ENCODE peak calls at places on chromosome 16, in ten cellular contexts. One of them, this sample, is unnamed.
A peak's percentile ranks its signal among the peaks of the same experiment; 100 is the strongest.

GRCh38 chr16:23836078-23836403 is 258 bp downstream of the PRKCB start:
- DNase-seq in fibroblast of the conjunctiva: no peak
- DNase-seq in neural crest cell: no peak
- DNase-seq in A172: no peak
- DNase-seq in HFFc6: no peak
- DNase-seq in NCI-H1436: no peak
- DNase-seq in naive B cell: no peak
- DNase-seq in HAP-1: no peak
- DNase-seq in kidney tubule cell: no peak
- DNase-seq in progenitor cell of endocrine pancreas: no peak
- DNase-seq in this sample: no peak

GRCh38 chr16:18050777-18051176 is 285.8 kb downstream of the NPIPA8 start:
- DNase-seq in HFFc6: no peak
- DNase-seq in NCI-H1436: no peak
- DNase-seq in fibroblast of the conjunctiva: no peak
- DNase-seq in progenitor cell of endocrine pancreas: no peak
- DNase-seq in A172: no peak
- DNase-seq in kidney tubule cell: no peak
- DNase-seq in naive B cell: no peak
- DNase-seq in HAP-1: no peak
- DNase-seq in neural crest cell: no peak
- DNase-seq in this sample: no peak

GRCh38 chr16:58148099-58148498 is 18.9 kb upstream of the CFAP20 start:
- DNase-seq in HFFc6: no peak
- DNase-seq in progenitor cell of endocrine pancreas: no peak
- DNase-seq in naive B cell: no peak
- DNase-seq in fibroblast of the conjunctiva: no peak
- DNase-seq in kidney tubule cell: no peak
- DNase-seq in NCI-H1436: no peak
- DNase-seq in A172: no peak
- DNase-seq in neural crest cell: no peak
- DNase-seq in HAP-1: no peak
- DNase-seq in this sample: no peak

GRCh38 chr16:3020247-3020603 is at the start of gene TNFRSF12A:
- DNase-seq in NCI-H1436: peak; percentile 74
- DNase-seq in fibroblast of the conjunctiva: peak; percentile 35
- DNase-seq in HFFc6: peak; percentile 61
- DNase-seq in A172: peak; percentile 72
- DNase-seq in HAP-1: peak; percentile 86
- DNase-seq in kidney tubule cell: peak; percentile 88
- DNase-seq in neural crest cell: peak; percentile 59
- DNase-seq in progenitor cell of endocrine pancreas: peak; percentile 59
- DNase-seq in naive B cell: peak; percentile 67
- DNase-seq in this sample: peak; percentile 92

GRCh38 chr16:78271981-78272380 is 172.5 kb downstream of the WWOX start:
- DNase-seq in naive B cell: no peak
- DNase-seq in A172: no peak
- DNase-seq in fibroblast of the conjunctiva: no peak
- DNase-seq in kidney tubule cell: no peak
- DNase-seq in progenitor cell of endocrine pancreas: no peak
- DNase-seq in neural crest cell: no peak
- DNase-seq in HAP-1: no peak
- DNase-seq in NCI-H1436: no peak
- DNase-seq in HFFc6: no peak
- DNase-seq in this sample: no peak

GRCh38 chr16:2194852-2195315 is 1.5 kb downstream of the CASKIN1 start:
- DNase-seq in naive B cell: peak; percentile 53
- DNase-seq in HFFc6: peak; percentile 20
- DNase-seq in neural crest cell: no peak
- DNase-seq in HAP-1: peak; percentile 67
- DNase-seq in kidney tubule cell: peak; percentile 76
- DNase-seq in progenitor cell of endocrine pancreas: no peak
- DNase-seq in fibroblast of the conjunctiva: peak; percentile 17
- DNase-seq in NCI-H1436: peak; percentile 71
- DNase-seq in A172: peak; percentile 66
- DNase-seq in this sample: peak; percentile 93

GRCh38 chr16:261031-261691 is 14.6 kb downstream of the RGS11 start:
- DNase-seq in HFFc6: no peak
- DNase-seq in kidney tubule cell: no peak
- DNase-seq in NCI-H1436: no peak
- DNase-seq in fibroblast of the conjunctiva: no peak
- DNase-seq in naive B cell: no peak
- DNase-seq in progenitor cell of endocrine pancreas: no peak
- DNase-seq in HAP-1: no peak
- DNase-seq in A172: no peak
- DNase-seq in neural crest cell: no peak
- DNase-seq in this sample: no peak

GRCh38 chr16:53559552-53559951 is 56.5 kb upstream of the AKTIP start:
- DNase-seq in progenitor cell of endocrine pancreas: no peak
- DNase-seq in A172: no peak
- DNase-seq in NCI-H1436: no peak
- DNase-seq in kidney tubule cell: no peak
- DNase-seq in HFFc6: no peak
- DNase-seq in naive B cell: no peak
- DNase-seq in neural crest cell: no peak
- DNase-seq in HAP-1: no peak
- DNase-seq in fibroblast of the conjunctiva: no peak
- DNase-seq in this sample: no peak

GRCh38 chr16:11682655-11683096 is 14.4 kb downstream of the SNN start:
- DNase-seq in neural crest cell: no peak
- DNase-seq in naive B cell: peak; percentile 69
- DNase-seq in fibroblast of the conjunctiva: peak; percentile 16
- DNase-seq in progenitor cell of endocrine pancreas: no peak
- DNase-seq in HAP-1: no peak
- DNase-seq in HFFc6: peak; percentile 89
- DNase-seq in kidney tubule cell: peak; percentile 86
- DNase-seq in A172: peak; percentile 92
- DNase-seq in NCI-H1436: no peak
- DNase-seq in this sample: no peak

GRCh38 chr16:1474047-1474446 is 781 bp downstream of the CLCN7 start:
- DNase-seq in naive B cell: no peak
- DNase-seq in neural crest cell: no peak
- DNase-seq in NCI-H1436: no peak
- DNase-seq in A172: no peak
- DNase-seq in fibroblast of the conjunctiva: no peak
- DNase-seq in kidney tubule cell: peak; percentile 50
- DNase-seq in progenitor cell of endocrine pancreas: no peak
- DNase-seq in HFFc6: no peak
- DNase-seq in HAP-1: no peak
- DNase-seq in this sample: peak; percentile 35

GRCh38 chr16:76176153-76176552 is 101.0 kb upstream of the CNTNAP4 start:
- DNase-seq in progenitor cell of endocrine pancreas: no peak
- DNase-seq in HFFc6: no peak
- DNase-seq in HAP-1: no peak
- DNase-seq in fibroblast of the conjunctiva: no peak
- DNase-seq in neural crest cell: no peak
- DNase-seq in naive B cell: no peak
- DNase-seq in A172: no peak
- DNase-seq in NCI-H1436: no peak
- DNase-seq in kidney tubule cell: no peak
- DNase-seq in this sample: no peak

GRCh38 chr16:58062821-58063220 is 37.3 kb downstream of the MMP15 start:
- DNase-seq in progenitor cell of endocrine pancreas: no peak
- DNase-seq in A172: no peak
- DNase-seq in HAP-1: no peak
- DNase-seq in naive B cell: no peak
- DNase-seq in NCI-H1436: no peak
- DNase-seq in neural crest cell: no peak
- DNase-seq in kidney tubule cell: no peak
- DNase-seq in fibroblast of the conjunctiva: no peak
- DNase-seq in HFFc6: no peak
- DNase-seq in this sample: no peak

GRCh38 chr16:29925173-29925804 is 737 bp downstream of the KCTD13 start:
- DNase-seq in progenitor cell of endocrine pancreas: no peak
- DNase-seq in HFFc6: no peak
- DNase-seq in naive B cell: no peak
- DNase-seq in HAP-1: no peak
- DNase-seq in NCI-H1436: no peak
- DNase-seq in neural crest cell: no peak
- DNase-seq in kidney tubule cell: no peak
- DNase-seq in fibroblast of the conjunctiva: no peak
- DNase-seq in A172: no peak
- DNase-seq in this sample: peak; percentile 16

GRCh38 chr16:81740163-81740562 is 38.9 kb upstream of the PLCG2 start:
- DNase-seq in NCI-H1436: no peak
- DNase-seq in HAP-1: no peak
- DNase-seq in naive B cell: no peak
- DNase-seq in progenitor cell of endocrine pancreas: no peak
- DNase-seq in kidney tubule cell: no peak
- DNase-seq in fibroblast of the conjunctiva: no peak
- DNase-seq in A172: no peak
- DNase-seq in neural crest cell: no peak
- DNase-seq in HFFc6: no peak
- DNase-seq in this sample: no peak

GRCh38 chr16:81071816-81072215 is 5.2 kb downstream of the C16orf46 start:
- DNase-seq in naive B cell: no peak
- DNase-seq in HFFc6: peak; percentile 15
- DNase-seq in NCI-H1436: no peak
- DNase-seq in A172: peak; percentile 57
- DNase-seq in neural crest cell: no peak
- DNase-seq in fibroblast of the conjunctiva: no peak
- DNase-seq in kidney tubule cell: peak; percentile 84
- DNase-seq in progenitor cell of endocrine pancreas: no peak
- DNase-seq in HAP-1: no peak
- DNase-seq in this sample: no peak

GRCh38 chr16:17269434-17269833 is 201.3 kb downstream of the XYLT1 start:
- DNase-seq in neural crest cell: no peak
- DNase-seq in progenitor cell of endocrine pancreas: no peak
- DNase-seq in HAP-1: no peak
- DNase-seq in fibroblast of the conjunctiva: no peak
- DNase-seq in NCI-H1436: no peak
- DNase-seq in A172: no peak
- DNase-seq in naive B cell: no peak
- DNase-seq in HFFc6: no peak
- DNase-seq in kidney tubule cell: peak; percentile 9
- DNase-seq in this sample: no peak

GRCh38 chr16:75262104-75262799 is 10.8 kb upstream of the BCAR1 start:
- DNase-seq in neural crest cell: no peak
- DNase-seq in NCI-H1436: no peak
- DNase-seq in progenitor cell of endocrine pancreas: no peak
- DNase-seq in naive B cell: no peak
- DNase-seq in HFFc6: no peak
- DNase-seq in fibroblast of the conjunctiva: no peak
- DNase-seq in A172: no peak
- DNase-seq in HAP-1: no peak
- DNase-seq in kidney tubule cell: peak; percentile 60
- DNase-seq in this sample: no peak

GRCh38 chr16:56041556-56042140 is 149.6 kb upstream of the GNAO1 start:
- DNase-seq in neural crest cell: no peak
- DNase-seq in HFFc6: no peak
- DNase-seq in NCI-H1436: peak; percentile 65
- DNase-seq in fibroblast of the conjunctiva: no peak
- DNase-seq in HAP-1: peak; percentile 60
- DNase-seq in kidney tubule cell: peak; percentile 41
- DNase-seq in naive B cell: no peak
- DNase-seq in progenitor cell of endocrine pancreas: peak; percentile 28
- DNase-seq in A172: peak; percentile 0
- DNase-seq in this sample: peak; percentile 76

GRCh38 chr16:56623637-56624036 is 1.9 kb upstream of the MT1E start:
- DNase-seq in neural crest cell: no peak
- DNase-seq in HAP-1: no peak
- DNase-seq in kidney tubule cell: no peak
- DNase-seq in A172: no peak
- DNase-seq in fibroblast of the conjunctiva: no peak
- DNase-seq in progenitor cell of endocrine pancreas: no peak
- DNase-seq in naive B cell: no peak
- DNase-seq in HFFc6: no peak
- DNase-seq in NCI-H1436: no peak
- DNase-seq in this sample: no peak

GRCh38 chr16:7097537-7097936 is 235.1 kb upstream of the RBFOX1 start:
- DNase-seq in progenitor cell of endocrine pancreas: no peak
- DNase-seq in HAP-1: no peak
- DNase-seq in naive B cell: no peak
- DNase-seq in kidney tubule cell: no peak
- DNase-seq in neural crest cell: no peak
- DNase-seq in NCI-H1436: no peak
- DNase-seq in HFFc6: no peak
- DNase-seq in A172: no peak
- DNase-seq in fibroblast of the conjunctiva: no peak
- DNase-seq in this sample: no peak

GRCh38 chr16:73043828-73044493 is 4.0 kb downstream of the ZFHX3 start:
- DNase-seq in HAP-1: peak; percentile 69
- DNase-seq in progenitor cell of endocrine pancreas: no peak
- DNase-seq in kidney tubule cell: no peak
- DNase-seq in neural crest cell: no peak
- DNase-seq in NCI-H1436: no peak
- DNase-seq in A172: no peak
- DNase-seq in fibroblast of the conjunctiva: no peak
- DNase-seq in HFFc6: peak; percentile 54
- DNase-seq in naive B cell: no peak
- DNase-seq in this sample: peak; percentile 51